ENCODE peak calls at places on chromosome 9, in seven cellular contexts. S, B, M, R, V, P and I are unnamed samples.

GRCh38 chr9:101605547-101605946 is 10.8 kb upstream of the PPP3R2 start:
- DNase-seq in S (no peak), B (no peak), M (no peak), R (no peak), V (no peak), P (no peak), I (no peak)

GRCh38 chr9:30065888-30066287 is 2318.6 kb upstream of the ACO1 start:
- DNase-seq in S (no peak), B (peak), M (no peak), R (no peak), V (no peak), P (no peak), I (peak)

GRCh38 chr9:110116543-110116885 is 91.4 kb downstream of the C9orf152 start:
- DNase-seq in S (peak), B (peak), M (no peak), R (no peak), V (no peak), P (peak), I (no peak)

GRCh38 chr9:121133104-121133816 is 58.5 kb downstream of the CNTRL start:
- DNase-seq in S (no peak), B (no peak), M (peak), R (peak), V (peak), P (no peak), I (peak)

GRCh38 chr9:125401317-125401716 is 139.7 kb downstream of the GAPVD1 start:
- DNase-seq in S (peak), B (peak), M (no peak), R (no peak), V (no peak), P (no peak), I (no peak)

GRCh38 chr9:12775373-12775962 is 648 bp downstream of the LURAP1L start:
- DNase-seq in S (no peak), B (peak), M (peak), R (peak), V (peak), P (no peak), I (no peak)

GRCh38 chr9:304519-305185 is 90.0 kb downstream of the DOCK8 start:
- DNase-seq in S (no peak), B (no peak), M (peak), R (no peak), V (peak), P (no peak), I (no peak)

GRCh38 chr9:84235516-84235915 is 105.0 kb downstream of the SLC28A3 start:
- DNase-seq in S (no peak), B (no peak), M (no peak), R (no peak), V (no peak), P (no peak), I (no peak)

GRCh38 chr9:131590907-131591844 is 45.9 kb downstream of the PRRT1B start:
- DNase-seq in S (peak), B (peak), M (peak), R (peak), V (peak), P (no peak), I (peak)

GRCh38 chr9:14437336-14438231 is 123.6 kb upstream of the NFIB start:
- DNase-seq in S (no peak), B (no peak), M (no peak), R (no peak), V (no peak), P (no peak), I (no peak)

GRCh38 chr9:137812356-137813023 is 65.1 kb upstream of the CACNA1B start:
- DNase-seq in S (no peak), B (no peak), M (no peak), R (no peak), V (no peak), P (no peak), I (no peak)

GRCh38 chr9:112065781-112066606 is 109.1 kb downstream of the SUSD1 start:
- DNase-seq in S (peak), B (peak), M (peak), R (peak), V (peak), P (no peak), I (no peak)

GRCh38 chr9:36903541-36904435 is 130.3 kb downstream of the PAX5 start:
- DNase-seq in S (peak), B (peak), M (no peak), R (peak), V (no peak), P (peak), I (no peak)

GRCh38 chr9:38063363-38063707 is 5.7 kb downstream of the SHB start:
- DNase-seq in S (no peak), B (peak), M (no peak), R (no peak), V (no peak), P (no peak), I (no peak)